ENCODE peak calls at places on chromosomes 13 and 19, in six cellular contexts. I, T, Q, Y, V and Z are unnamed samples.

GRCh38 chr13:44188257-44188656 is 185.4 kb upstream of the SERP2 start:
- DNase-seq in I (no peak), T (no peak), Q (no peak), Y (no peak), V (peak), Z (no peak)

GRCh38 chr19:5801796-5802616 is 2.9 kb upstream of the NRTN start:
- DNase-seq in I (peak), T (peak), Q (no peak), Y (peak), V (no peak), Z (no peak)

GRCh38 chr19:38143847-38144246 is 80.2 kb downstream of the DPF1 start:
- DNase-seq in I (no peak), T (no peak), Q (no peak), Y (no peak), V (no peak), Z (no peak)

GRCh38 chr19:41310031-41310831 is at the start of gene CCDC97:
- DNase-seq in I (peak), T (peak), Q (peak), Y (peak), V (peak), Z (peak)

GRCh38 chr19:48509467-48510194 is 2.0 kb downstream of the LMTK3 start:
- DNase-seq in I (peak), T (no peak), Q (no peak), Y (no peak), V (no peak), Z (no peak)

GRCh38 chr13:33229446-33230177 is 55.9 kb downstream of the STARD13 start:
- DNase-seq in I (no peak), T (no peak), Q (no peak), Y (no peak), V (no peak), Z (no peak)

GRCh38 chr13:44938854-44939253 is 50.4 kb downstream of the NUFIP1 start:
- DNase-seq in I (no peak), T (no peak), Q (no peak), Y (no peak), V (no peak), Z (no peak)

GRCh38 chr19:13208964-13209796 is 59.0 kb downstream of the IER2 start:
- DNase-seq in I (no peak), T (peak), Q (no peak), Y (peak), V (no peak), Z (no peak)

GRCh38 chr13:37540228-37540627 is 58.3 kb downstream of the POSTN start:
- DNase-seq in I (no peak), T (no peak), Q (no peak), Y (no peak), V (no peak), Z (no peak)

GRCh38 chr13:111344471-111345191 is 24.2 kb downstream of the TEX29 start:
- DNase-seq in I (peak), T (peak), Q (no peak), Y (peak), V (no peak), Z (peak)

GRCh38 chr13:89966524-89966923 is 1381.0 kb upstream of the MIR17HG start:
- DNase-seq in I (no peak), T (no peak), Q (no peak), Y (no peak), V (no peak), Z (no peak)

GRCh38 chr19:8451885-8452284 is 7.1 kb downstream of the HNRNPM start:
- DNase-seq in I (no peak), T (no peak), Q (no peak), Y (no peak), V (no peak), Z (no peak)

GRCh38 chr19:58196911-58197616 is 14.2 kb downstream of the ZNF274 start:
- DNase-seq in I (no peak), T (no peak), Q (no peak), Y (no peak), V (no peak), Z (no peak)

GRCh38 chr19:50668416-50669318 is 19.4 kb downstream of the C19orf81 start:
- DNase-seq in I (peak), T (no peak), Q (no peak), Y (peak), V (no peak), Z (no peak)

GRCh38 chr13:113490496-113491417 is at the start of gene DCUN1D2:
- DNase-seq in I (peak), T (peak), Q (peak), Y (peak), V (peak), Z (peak)

GRCh38 chr19:41311072-41311471 is 1.1 kb downstream of the CCDC97 start:
- DNase-seq in I (no peak), T (no peak), Q (no peak), Y (no peak), V (no peak), Z (no peak)

GRCh38 chr13:60009300-60010248 is 154.2 kb downstream of the DIAPH3 start:
- DNase-seq in I (no peak), T (no peak), Q (no peak), Y (no peak), V (no peak), Z (no peak)

GRCh38 chr19:1507763-1508506 is 4.9 kb downstream of the ADAMTSL5 start:
- DNase-seq in I (peak), T (peak), Q (peak), Y (peak), V (peak), Z (peak)

GRCh38 chr19:56678205-56678604 is 6.6 kb upstream of the ZNF835 start:
- DNase-seq in I (no peak), T (no peak), Q (no peak), Y (no peak), V (no peak), Z (no peak)

GRCh38 chr13:43377955-43378354 is 354.6 kb downstream of the DNAJC15 start:
- DNase-seq in I (no peak), T (no peak), Q (no peak), Y (no peak), V (no peak), Z (no peak)

GRCh38 chr13:112532837-112533745 is 54.9 kb downstream of the TUBGCP3 start:
- DNase-seq in I (no peak), T (no peak), Q (no peak), Y (peak), V (no peak), Z (no peak)

GRCh38 chr19:50890422-50891252 is 17.4 kb downstream of the KLK2 start:
- DNase-seq in I (no peak), T (no peak), Q (peak), Y (no peak), V (no peak), Z (no peak)

GRCh38 chr19:12939292-12939606 is 840 bp downstream of the CALR start:
- DNase-seq in I (no peak), T (no peak), Q (no peak), Y (no peak), V (no peak), Z (no peak)

GRCh38 chr13:75368167-75368566 is 113.8 kb downstream of the TBC1D4 start:
- DNase-seq in I (no peak), T (no peak), Q (no peak), Y (no peak), V (peak), Z (no peak)

GRCh38 chr19:33904681-33905080 is 108.0 kb downstream of the KCTD15 start:
- DNase-seq in I (no peak), T (peak), Q (no peak), Y (peak), V (no peak), Z (no peak)

GRCh38 chr13:100529666-100530065 is 58.9 kb downstream of the GGACT start:
- DNase-seq in I (no peak), T (no peak), Q (no peak), Y (peak), V (no peak), Z (no peak)

GRCh38 chr19:11377237-11377636 is 2.8 kb downstream of the SWSAP1 start:
- DNase-seq in I (peak), T (no peak), Q (no peak), Y (no peak), V (no peak), Z (no peak)

GRCh38 chr13:93244918-93245280 is 18.3 kb downstream of the GPC6 start:
- DNase-seq in I (no peak), T (no peak), Q (no peak), Y (no peak), V (no peak), Z (no peak)

GRCh38 chr13:43787998-43788397 is 1.2 kb upstream of the ENOX1 start:
- DNase-seq in I (no peak), T (peak), Q (no peak), Y (no peak), V (peak), Z (no peak)

GRCh38 chr19:42965204-42965603 is 28.2 kb upstream of the PSG7 start:
- DNase-seq in I (no peak), T (no peak), Q (no peak), Y (no peak), V (no peak), Z (no peak)

GRCh38 chr19:12574036-12574435 is 22.8 kb upstream of the ZNF564 start:
- DNase-seq in I (no peak), T (no peak), Q (peak), Y (no peak), V (no peak), Z (no peak)

GRCh38 chr19:19464339-19465098 is 50.8 kb downstream of the TSSK6 start:
- DNase-seq in I (no peak), T (peak), Q (no peak), Y (no peak), V (no peak), Z (no peak)

GRCh38 chr19:47581605-47582319 is 8.8 kb upstream of the ZNF541 start:
- DNase-seq in I (no peak), T (no peak), Q (no peak), Y (no peak), V (no peak), Z (no peak)

GRCh38 chr19:39270091-39270871 is 2.1 kb downstream of the IFNL2 start:
- DNase-seq in I (no peak), T (no peak), Q (no peak), Y (no peak), V (no peak), Z (no peak)

GRCh38 chr13:91347996-91348905 is 764 bp downstream of the MIR17HG start:
- DNase-seq in I (peak), T (peak), Q (no peak), Y (no peak), V (no peak), Z (peak)

GRCh38 chr19:2524361-2524839 is 48.5 kb downstream of the GADD45B start:
- DNase-seq in I (no peak), T (no peak), Q (no peak), Y (no peak), V (no peak), Z (no peak)

GRCh38 chr19:2523630-2524311 is 47.8 kb downstream of the GADD45B start:
- DNase-seq in I (peak), T (no peak), Q (no peak), Y (no peak), V (no peak), Z (peak)

GRCh38 chr19:2527716-2528115 is 51.8 kb downstream of the GADD45B start:
- DNase-seq in I (no peak), T (no peak), Q (no peak), Y (no peak), V (no peak), Z (no peak)

GRCh38 chr19:2527171-2527570 is 51.2 kb downstream of the GADD45B start:
- DNase-seq in I (no peak), T (no peak), Q (no peak), Y (no peak), V (no peak), Z (no peak)

DNA sequence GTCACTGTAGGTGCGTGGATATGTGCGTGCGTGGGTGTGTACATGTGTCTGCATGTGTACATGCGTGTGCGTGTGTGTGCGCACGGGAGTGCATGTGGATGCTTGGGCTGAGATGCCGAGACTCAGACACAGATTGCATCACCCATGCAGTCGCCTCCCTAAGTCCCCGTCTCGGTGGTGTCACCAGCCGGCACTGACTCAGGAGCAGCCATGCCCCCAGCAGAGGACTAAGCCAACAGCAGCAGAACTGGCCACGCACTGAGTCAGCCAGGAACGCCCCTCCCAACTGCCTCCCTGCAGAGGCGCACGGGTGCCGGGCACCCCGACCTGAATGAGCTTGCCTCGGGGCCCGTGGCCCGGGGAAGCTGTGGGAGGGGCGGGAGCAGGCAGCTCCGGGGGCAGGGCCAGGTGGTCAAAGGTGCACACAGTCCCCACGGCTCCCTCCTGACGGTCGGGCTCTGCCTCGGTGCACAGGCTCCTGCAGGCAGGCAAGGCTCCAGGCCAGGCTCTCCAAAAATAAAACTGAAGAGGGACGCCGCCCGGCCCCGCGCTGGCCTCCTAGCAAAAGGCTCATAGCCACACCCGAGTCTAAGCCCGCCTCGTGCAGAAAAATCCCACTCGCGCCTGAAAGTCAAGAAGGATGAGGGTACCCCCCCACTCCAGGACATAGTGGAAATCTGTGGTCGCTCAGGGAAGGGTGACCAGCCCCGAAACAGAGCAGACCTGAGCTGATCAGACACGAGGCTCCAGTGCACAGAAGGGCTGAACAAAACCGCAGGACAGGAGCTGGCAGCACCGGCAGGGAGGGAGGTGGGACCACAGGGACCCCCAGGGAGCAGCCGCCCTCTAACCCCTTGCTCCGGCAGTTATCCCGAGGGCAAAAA is 49.2 kb downstream of the GADD45B start:
- DNase-seq in I (no peak), T (no peak), Q (no peak), Y (no peak), V (peak), Z (no peak)
- TF ChIP-seq SP1 in I (no peak), T (no peak), Q (no peak), Y (no peak), V (peak), Z (no peak)

GRCh38 chr13:28199089-28199488 is 60.7 kb downstream of the PAN3 start:
- DNase-seq in I (peak), T (no peak), Q (no peak), Y (no peak), V (no peak), Z (peak)

GRCh38 chr13:28204043-28204442 is 65.7 kb downstream of the PAN3 start:
- DNase-seq in I (no peak), T (no peak), Q (no peak), Y (no peak), V (no peak), Z (no peak)

GRCh38 chr13:28204690-28205443 is 66.5 kb downstream of the PAN3 start:
- DNase-seq in I (no peak), T (no peak), Q (peak), Y (no peak), V (no peak), Z (no peak)
- TF ChIP-seq SP1 in I (no peak), T (no peak), Q (no peak), Y (no peak), V (no peak), Z (no peak)

GRCh38 chr19:45092747-45093678 is at the start of gene PPP1R37:
- DNase-seq in I (peak), T (peak), Q (peak), Y (peak), V (peak), Z (peak)
- TF ChIP-seq SP1 in I (peak), T (peak), Q (peak), Y (peak), V (peak), Z (no peak)

GRCh38 chr19:55581145-55581827 is 638 bp upstream of the ZNF579 start:
- DNase-seq in I (peak), T (peak), Q (no peak), Y (peak), V (no peak), Z (no peak)

GRCh38 chr19:55578761-55579747 is 1.6 kb downstream of the ZNF579 start:
- DNase-seq in I (no peak), T (no peak), Q (no peak), Y (no peak), V (no peak), Z (no peak)

GRCh38 chr19:55578031-55578760 is 2.5 kb downstream of the ZNF579 start:
- DNase-seq in I (no peak), T (no peak), Q (no peak), Y (no peak), V (no peak), Z (no peak)

GRCh38 chr19:55580628-55581144 is at the start of gene ZNF579:
- DNase-seq in I (peak), T (peak), Q (peak), Y (peak), V (peak), Z (peak)

GRCh38 chr19:55579766-55580621 is 654 bp downstream of the ZNF579 start:
- DNase-seq in I (peak), T (peak), Q (no peak), Y (peak), V (no peak), Z (no peak)
- TF ChIP-seq SP1 in I (no peak), T (no peak), Q (no peak), Y (no peak), V (no peak), Z (no peak)